ENCODE peak calls at places on chromosomes 5 and 9, in six cellular contexts. B is CD8-positive, alpha-beta T cell; M is left ventricle myocardium inferior; A is left lung; S is tibial nerve; O is fibroblast of lung. Y is an unnamed sample.

GRCh38 chr5:164277720-164278119 is 772.3 kb downstream of the MAT2B start:
- DNase-seq in B (no peak), M (no peak), A (no peak), S (no peak), O (peak), Y (no peak)

GRCh38 chr5:167699434-167699833 is 592.0 kb upstream of the WWC1 start:
- DNase-seq in O (peak), B (no peak), A (no peak), M (no peak), S (no peak), Y (no peak)

GRCh38 chr9:123358181-123358894 is 2.3 kb downstream of the CRB2 start:
- DNase-seq in S (no peak), B (no peak), M (no peak), A (no peak), O (no peak), Y (no peak)

GRCh38 chr9:132384376-132384775 is 22.3 kb downstream of the TTF1 start:
- DNase-seq in B (no peak), M (no peak), A (no peak), O (no peak), S (no peak), Y (no peak)

GRCh38 chr5:133238426-133239205 is 186.8 kb downstream of the HSPA4 start:
- DNase-seq in M (no peak), A (no peak), S (no peak), B (no peak), O (no peak), Y (no peak)

GRCh38 chr5:100904259-100904822 is 1.3 kb upstream of the ST8SIA4 start:
- DNase-seq in A (peak), M (no peak), O (no peak), S (no peak), B (peak), Y (peak)

GRCh38 chr9:106859957-106860715 is 2.8 kb upstream of the ZNF462 start:
- DNase-seq in A (no peak), O (peak), B (no peak), S (no peak), M (peak), Y (peak)

GRCh38 chr5:35826561-35826960 is 30.1 kb upstream of the IL7R start:
- DNase-seq in O (no peak), M (no peak), B (no peak), A (no peak), S (no peak), Y (no peak)

GRCh38 chr9:11366585-11367129 is 753.9 kb upstream of the PTPRD start:
- DNase-seq in S (no peak), O (no peak), B (no peak), M (no peak), A (no peak), Y (no peak)

GRCh38 chr5:103562084-103562452 is 521 bp downstream of the NUDT12 start:
- DNase-seq in S (no peak), M (no peak), B (no peak), A (peak), O (no peak), Y (no peak)

GRCh38 chr9:83013867-83014605 is 48.9 kb downstream of the RASEF start:
- DNase-seq in S (no peak), M (no peak), B (no peak), O (peak), A (no peak), Y (no peak)

GRCh38 chr5:172741206-172741582 is 29.8 kb downstream of the DUSP1 start:
- DNase-seq in A (no peak), M (no peak), O (no peak), S (no peak), B (no peak), Y (no peak)

GRCh38 chr9:78054180-78054579 is 22.6 kb upstream of the GNAQ start:
- DNase-seq in S (no peak), B (peak), M (no peak), A (no peak), O (no peak), Y (no peak)

GRCh38 chr5:90940227-90940995 is 381.8 kb downstream of the ADGRV1 start:
- DNase-seq in S (no peak), M (no peak), O (peak), B (peak), A (no peak), Y (no peak)

GRCh38 chr9:109310486-109310901 is 10.4 kb downstream of the EPB41L4B start:
- DNase-seq in S (no peak), B (no peak), O (peak), A (no peak), M (no peak), Y (no peak)

GRCh38 chr5:73304381-73304780 is 131.4 kb downstream of the TMEM174 start:
- DNase-seq in O (no peak), M (no peak), A (no peak), S (no peak), B (no peak), Y (no peak)

GRCh38 chr9:132216861-132217655 is 55.2 kb downstream of the NTNG2 start:
- DNase-seq in O (no peak), M (no peak), B (no peak), S (no peak), A (peak), Y (no peak)

GRCh38 chr5:100903036-100903887 is at the start of gene ST8SIA4:
- DNase-seq in O (peak), M (peak), A (peak), S (peak), B (peak), Y (peak)

GRCh38 chr5:140037012-140037411 is 6.1 kb downstream of the NRG2 start:
- DNase-seq in B (no peak), S (no peak), A (no peak), O (no peak), M (no peak), Y (no peak)

GRCh38 chr5:140039561-140039960 is 3.5 kb downstream of the NRG2 start:
- DNase-seq in O (no peak), M (no peak), S (no peak), A (no peak), B (no peak), Y (no peak)

GRCh38 chr5:140035881-140036280 is 7.2 kb downstream of the NRG2 start:
- DNase-seq in B (no peak), A (no peak), O (no peak), S (no peak), M (peak), Y (no peak)

GRCh38 chr5:140040358-140040757 is 2.7 kb downstream of the NRG2 start:
- DNase-seq in B (no peak), A (no peak), S (no peak), M (no peak), O (no peak), Y (no peak)

GRCh38 chr5:140038373-140038957 is 4.6 kb downstream of the NRG2 start:
- DNase-seq in M (no peak), B (no peak), A (no peak), S (no peak), O (peak), Y (no peak)
- H3K4me3 ChIP-seq in M (peak), B (no peak), A (peak), S (peak), O (peak), Y (peak)

GRCh38 chr9:134496413-134497282 is 145.0 kb upstream of the COL5A1 start:
- DNase-seq in M (no peak), A (no peak), B (no peak), S (peak), O (peak), Y (peak)

GRCh38 chr9:134494905-134495304 is 146.7 kb upstream of the COL5A1 start:
- DNase-seq in M (no peak), S (peak), O (no peak), A (no peak), B (no peak), Y (peak)

GRCh38 chr9:134498767-134499166 is 142.8 kb upstream of the COL5A1 start:
- DNase-seq in A (no peak), S (no peak), B (no peak), M (no peak), O (no peak), Y (no peak)

GRCh38 chr9:134495881-134496412 is 145.7 kb upstream of the COL5A1 start:
- DNase-seq in O (no peak), B (no peak), M (no peak), S (peak), A (no peak), Y (peak)

DNA sequence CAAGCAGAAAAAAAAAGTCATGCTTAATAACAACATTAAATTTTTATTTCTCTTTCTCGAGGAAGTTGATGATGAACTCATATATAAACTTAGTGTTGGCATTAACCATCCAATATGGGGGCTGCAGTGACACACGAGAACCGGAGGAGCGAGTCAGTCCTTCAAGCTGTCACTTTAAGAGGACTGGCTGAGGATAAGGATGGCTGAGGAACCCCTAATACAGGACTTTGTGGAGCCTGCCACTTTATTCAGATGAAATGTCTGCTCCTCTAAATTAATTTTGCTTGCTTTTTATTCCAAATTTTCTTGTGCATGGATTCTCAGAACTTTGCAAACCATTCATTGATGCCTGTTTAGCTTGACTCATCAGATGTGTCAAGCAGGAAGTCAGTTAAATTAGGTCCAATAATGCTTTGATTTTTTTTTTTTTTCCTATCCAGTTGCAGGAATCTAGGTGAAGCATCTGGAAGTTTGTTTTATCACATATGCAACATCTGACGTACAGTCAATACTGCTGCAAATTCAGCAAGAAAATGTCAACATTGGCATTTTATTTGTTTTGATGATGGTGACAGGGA is 144.2 kb upstream of the COL5A1 start:
- DNase-seq in M (no peak), S (no peak), A (no peak), O (peak), B (no peak), Y (peak)
- H3K4me3 ChIP-seq in M (no peak), S (no peak), A (no peak), O (no peak), B (no peak), Y (no peak)

GRCh38 chr5:143403607-143404415 is at the start of gene NR3C1:
- DNase-seq in B (peak), S (peak), O (peak), A (peak), M (peak), Y (peak)
- H3K4me3 ChIP-seq in B (peak), S (peak), O (peak), A (peak), M (peak), Y (peak)

GRCh38 chr5:107997338-107997979 is 326.7 kb upstream of the EFNA5 start:
- DNase-seq in A (no peak), O (peak), M (no peak), B (no peak), S (no peak), Y (no peak)

GRCh38 chr5:108001222-108001621 is 330.5 kb upstream of the EFNA5 start:
- DNase-seq in B (no peak), O (no peak), M (no peak), A (no peak), S (no peak), Y (no peak)

DNA sequence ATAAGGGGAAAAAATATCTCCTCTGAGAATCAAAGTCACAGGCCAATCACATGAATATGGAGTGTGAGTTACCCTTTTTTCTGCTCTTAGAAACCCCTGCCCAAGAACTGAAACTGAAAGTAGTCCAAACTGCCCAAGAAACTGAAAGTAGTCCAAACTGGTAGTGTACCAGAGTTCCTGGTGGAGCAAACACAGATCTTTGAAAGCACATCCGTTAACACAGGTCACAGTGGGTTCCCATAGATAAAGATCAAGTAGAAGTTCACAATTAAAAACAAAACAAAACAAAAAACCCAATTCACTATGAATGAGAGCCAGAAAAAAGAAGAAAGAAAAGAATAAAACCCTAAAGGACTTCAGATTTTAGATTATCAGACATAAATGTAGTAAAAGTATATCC is 332.4 kb upstream of the EFNA5 start:
- DNase-seq in M (no peak), B (no peak), S (no peak), A (no peak), O (peak), Y (no peak)
- H3K4me3 ChIP-seq in M (peak), B (no peak), S (peak), A (peak), O (peak), Y (no peak)

GRCh38 chr9:129080312-129080607 is 651 bp upstream of the DOLPP1 start:
- DNase-seq in S (no peak), B (no peak), O (no peak), A (no peak), M (no peak), Y (no peak)

GRCh38 chr9:129080608-129081387 is at the start of gene DOLPP1:
- DNase-seq in O (peak), B (peak), M (peak), A (peak), S (peak), Y (peak)

GRCh38 chr9:129081388-129081889 is 528 bp downstream of the DOLPP1 start:
- DNase-seq in M (no peak), S (no peak), B (no peak), A (peak), O (peak), Y (no peak)

GRCh38 chr9:129079829-129080228 is 1.1 kb upstream of the DOLPP1 start:
- DNase-seq in B (no peak), O (no peak), S (no peak), M (no peak), A (no peak), Y (no peak)

DNA sequence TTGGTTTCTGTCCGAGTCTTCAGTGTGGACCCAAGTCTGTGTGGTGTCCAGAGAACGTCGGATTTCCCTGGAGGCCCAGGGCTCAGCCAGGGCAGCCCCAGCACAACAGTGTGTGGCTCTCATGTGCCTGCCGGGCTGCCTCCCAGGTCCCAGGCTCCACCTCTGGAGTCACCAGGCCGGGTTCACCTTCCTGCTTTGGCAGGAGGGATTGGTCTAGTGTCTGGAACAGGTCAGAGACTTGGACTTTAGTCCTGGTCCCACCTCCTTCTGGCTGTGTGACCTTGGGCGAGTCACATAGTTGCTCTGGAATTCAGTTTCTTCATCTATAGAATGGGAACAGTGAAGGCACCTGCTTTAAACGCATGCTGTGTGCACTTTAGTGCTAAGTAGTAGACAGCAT is 3.2 kb downstream of the DOLPP1 start:
- DNase-seq in S (no peak), B (no peak), A (no peak), O (no peak), M (no peak), Y (peak)
- H3K4me3 ChIP-seq in S (no peak), B (no peak), A (no peak), O (no peak), M (no peak), Y (no peak)

GRCh38 chr9:96152550-96152949 is 149.4 kb downstream of the HSD17B3 start:
- DNase-seq in B (no peak), O (no peak), A (no peak), M (no peak), S (no peak), Y (no peak)

GRCh38 chr9:96149881-96150280 is 152.1 kb downstream of the HSD17B3 start:
- DNase-seq in A (no peak), B (no peak), O (no peak), S (no peak), M (no peak), Y (no peak)

GRCh38 chr9:96149142-96149541 is 152.8 kb downstream of the HSD17B3 start:
- DNase-seq in S (no peak), A (no peak), B (no peak), M (no peak), O (no peak), Y (no peak)

GRCh38 chr9:96148634-96149138 is 153.3 kb downstream of the HSD17B3 start:
- DNase-seq in S (no peak), B (no peak), A (no peak), O (no peak), M (no peak), Y (no peak)

DNA sequence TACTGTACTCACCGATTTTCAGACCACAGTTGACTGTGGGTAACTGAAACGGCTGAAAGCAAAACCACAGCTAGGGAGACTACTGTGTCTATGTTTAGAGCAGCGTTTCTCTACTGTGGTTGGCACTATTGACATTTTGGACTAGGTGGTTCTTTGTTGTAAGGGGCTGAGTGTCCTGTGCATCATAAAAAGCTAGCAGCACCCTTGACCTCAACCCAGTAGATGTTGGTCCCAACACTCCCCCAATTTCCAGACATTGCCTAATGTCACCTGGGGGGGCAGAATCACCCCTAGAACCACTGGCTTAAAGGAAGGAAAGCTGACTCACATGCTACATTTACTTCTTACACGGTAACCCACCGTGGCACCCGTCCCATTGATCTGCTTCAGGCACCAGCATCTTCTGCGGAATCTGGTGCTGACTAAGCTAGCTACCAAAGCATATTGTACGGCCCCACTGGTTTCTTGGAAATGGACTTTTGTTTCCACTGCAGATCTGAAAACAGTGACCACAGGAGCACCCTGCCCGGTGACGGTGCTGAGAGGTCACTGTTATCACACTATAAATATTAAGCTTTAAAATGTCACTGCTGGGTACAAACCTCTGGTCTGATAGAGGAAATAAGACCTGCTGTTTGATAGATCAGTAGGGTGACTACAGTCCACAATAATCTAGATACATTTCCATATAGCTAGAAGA is 151.5 kb downstream of the HSD17B3 start:
- DNase-seq in O (peak), S (no peak), M (no peak), A (no peak), B (peak), Y (no peak)
- H3K4me3 ChIP-seq in O (no peak), S (no peak), M (no peak), A (no peak), B (peak), Y (no peak)

DNA sequence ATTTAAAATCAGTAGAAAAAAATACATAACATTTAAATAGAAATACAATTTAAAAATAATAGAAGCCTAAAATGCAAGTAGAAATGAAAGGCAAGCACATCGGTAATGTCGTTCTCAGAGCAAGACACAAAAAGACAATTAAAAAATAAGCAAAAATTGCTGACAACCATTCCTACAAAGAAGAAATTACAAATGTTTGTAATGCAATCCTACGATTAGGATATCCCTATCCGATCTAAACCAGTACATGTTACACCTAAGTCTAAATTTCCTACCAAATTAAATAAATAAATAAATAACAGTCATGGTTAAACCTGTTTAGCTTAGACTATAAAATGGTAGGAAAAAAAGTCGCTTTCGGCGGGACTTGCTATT is 90.0 kb downstream of the ANXA2R start:
- DNase-seq in B (no peak), S (no peak), A (no peak), M (no peak), O (no peak), Y (no peak)
- H3K4me3 ChIP-seq in B (peak), S (peak), A (peak), M (peak), O (peak), Y (peak)